ENCODE peak calls at places on chromosomes 13 and 19, in four cellular contexts. A is stomach, Q is head of caudate nucleus, T is non-pigmented ciliary epithelial cell. O is an unnamed sample.

GRCh38 chr19:35045667-35046300 is 4.3 kb downstream of the HPN start:
- DNase-seq in A (no peak), Q (peak), T (no peak), O (no peak)

GRCh38 chr13:101785858-101786257 is 333.4 kb downstream of the ITGBL1 start:
- DNase-seq in A (no peak), Q (peak), T (peak), O (no peak)

GRCh38 chr19:1189419-1189818 is 15.4 kb upstream of the SBNO2 start:
- DNase-seq in A (no peak), Q (no peak), T (no peak), O (no peak)

GRCh38 chr13:58397596-58398387 is 766.2 kb downstream of the PCDH17 start:
- DNase-seq in A (no peak), Q (no peak), T (no peak), O (no peak)

GRCh38 chr19:34644991-34645461 is 31.9 kb downstream of the SCGB2B2 start:
- DNase-seq in A (no peak), Q (no peak), T (no peak), O (no peak)

GRCh38 chr13:112940236-112940635 is 28.8 kb upstream of the MCF2L start:
- DNase-seq in A (peak), Q (peak), T (no peak), O (no peak)

GRCh38 chr19:54316746-54317107 is 3.8 kb upstream of the LILRA5 start:
- DNase-seq in A (no peak), Q (peak), T (no peak), O (no peak)

GRCh38 chr13:69912576-69913074 is 195.0 kb upstream of the ATXN8OS start:
- DNase-seq in A (no peak), Q (no peak), T (no peak), O (no peak)

GRCh38 chr13:86020350-86021002 is 221.3 kb upstream of the SLITRK6 start:
- DNase-seq in A (no peak), Q (no peak), T (peak), O (peak)

O was measured in retinal pigment epithelial cell.